ENCODE peak calls at places on chromosomes 5 and 9, in seven cellular contexts. Z, R, N, F, K, X and U are unnamed samples.
A peak's percentile ranks its signal among the peaks of the same experiment; 100 is the strongest.

GRCh38 chr5:173090626-173091025 is 34.5 kb downstream of the CREBRF start:
- DNase-seq in Z (no peak), R (no peak), N (no peak), F (no peak), K (no peak), X (no peak), U (no peak)

GRCh38 chr5:153749941-153750340 is 259.5 kb downstream of the GRIA1 start:
- DNase-seq in Z (no peak), R (no peak), N (no peak), F (no peak), K (no peak), X (no peak), U (no peak)

GRCh38 chr5:135319928-135320606 is 79.0 kb downstream of the MACROH2A1 start:
- DNase-seq in Z (no peak), R (no peak), N (no peak), F (no peak), K (no peak), X (peak; percentile 24), U (no peak)

GRCh38 chr9:98222885-98223640 is 30.6 kb upstream of the CORO2A start:
- DNase-seq in Z (peak; percentile 85), R (no peak), N (peak; percentile 95), F (no peak), K (peak; percentile 54), X (no peak), U (no peak)

GRCh38 chr5:106656821-106657220 is 1013.9 kb downstream of the EFNA5 start:
- DNase-seq in Z (no peak), R (no peak), N (no peak), F (no peak), K (no peak), X (no peak), U (no peak)

GRCh38 chr9:3941758-3942157 is 358.1 kb downstream of the GLIS3 start:
- DNase-seq in Z (no peak), R (no peak), N (no peak), F (no peak), K (no peak), X (no peak), U (no peak)

GRCh38 chr9:128026255-128027165 is 40.6 kb downstream of the NAIF1 start:
- DNase-seq in Z (no peak), R (no peak), N (no peak), F (no peak), K (no peak), X (no peak), U (peak; percentile 98)

GRCh38 chr5:151811593-151812321 is 40.0 kb downstream of the G3BP1 start:
- DNase-seq in Z (no peak), R (no peak), N (no peak), F (no peak), K (no peak), X (no peak), U (no peak)

GRCh38 chr9:110013064-110013463 is 194.9 kb downstream of the C9orf152 start:
- DNase-seq in Z (no peak), R (no peak), N (no peak), F (no peak), K (no peak), X (no peak), U (no peak)

GRCh38 chr9:20557890-20558608 is 64.2 kb downstream of the MLLT3 start:
- DNase-seq in Z (no peak), R (no peak), N (no peak), F (no peak), K (no peak), X (no peak), U (no peak)

GRCh38 chr5:62473209-62473608 is 60.6 kb downstream of the IPO11 start:
- DNase-seq in Z (peak; percentile 47), R (no peak), N (no peak), F (no peak), K (no peak), X (no peak), U (no peak)

GRCh38 chr5:14849516-14850294 is 21.9 kb downstream of the ANKH start:
- DNase-seq in Z (peak; percentile 52), R (no peak), N (no peak), F (no peak), K (no peak), X (no peak), U (no peak)

GRCh38 chr5:77719666-77720363 is 56.3 kb downstream of the TBCA start:
- DNase-seq in Z (no peak), R (no peak), N (no peak), F (no peak), K (no peak), X (no peak), U (no peak)

GRCh38 chr5:33367396-33367795 is 73.4 kb upstream of the TARS1 start:
- DNase-seq in Z (no peak), R (no peak), N (no peak), F (no peak), K (no peak), X (no peak), U (peak; percentile 15)

GRCh38 chr5:14727428-14727865 is 62.9 kb downstream of the OTULIN start:
- DNase-seq in Z (peak; percentile 92), R (peak; percentile 72), N (no peak), F (peak; percentile 87), K (peak; percentile 54), X (peak; percentile 89), U (peak; percentile 64)

GRCh38 chr9:68560131-68560844 is 19.6 kb upstream of the TMEM252 start:
- DNase-seq in Z (peak; percentile 36), R (peak; percentile 58), N (no peak), F (peak; percentile 76), K (peak; percentile 19), X (peak; percentile 83), U (peak; percentile 32)

GRCh38 chr9:86041331-86041741 is 58.0 kb downstream of the GOLM1 start:
- DNase-seq in Z (no peak), R (no peak), N (peak; percentile 41), F (no peak), K (no peak), X (no peak), U (no peak)
- H3K4me3 ChIP-seq in Z (no peak overlapping the region), R (no peak overlapping the region), N (no peak overlapping the region), F (no peak overlapping the region), K (no peak overlapping the region), X (no peak overlapping the region), U (no peak overlapping the region)

GRCh38 chr9:86903461-86904010 is 43.8 kb downstream of the GAS1 start:
- DNase-seq in Z (no peak), R (no peak), N (no peak), F (no peak), K (no peak), X (no peak), U (no peak)
- H3K4me3 ChIP-seq in Z (no peak overlapping the region), R (no peak overlapping the region), N (no peak overlapping the region), F (no peak overlapping the region), K (no peak overlapping the region), X (no peak overlapping the region), U (no peak overlapping the region)

GRCh38 chr5:54719384-54720306 is 202.1 kb downstream of the SNX18 start:
- DNase-seq in Z (peak; percentile 47), R (no peak), N (peak; percentile 75), F (no peak), K (no peak), X (peak; percentile 68), U (no peak)
- H3K4me3 ChIP-seq in Z (no peak overlapping the region), R (no peak overlapping the region), N (no peak overlapping the region), F (no peak overlapping the region), K (no peak overlapping the region), X (no peak overlapping the region), U (no peak overlapping the region)

DNA sequence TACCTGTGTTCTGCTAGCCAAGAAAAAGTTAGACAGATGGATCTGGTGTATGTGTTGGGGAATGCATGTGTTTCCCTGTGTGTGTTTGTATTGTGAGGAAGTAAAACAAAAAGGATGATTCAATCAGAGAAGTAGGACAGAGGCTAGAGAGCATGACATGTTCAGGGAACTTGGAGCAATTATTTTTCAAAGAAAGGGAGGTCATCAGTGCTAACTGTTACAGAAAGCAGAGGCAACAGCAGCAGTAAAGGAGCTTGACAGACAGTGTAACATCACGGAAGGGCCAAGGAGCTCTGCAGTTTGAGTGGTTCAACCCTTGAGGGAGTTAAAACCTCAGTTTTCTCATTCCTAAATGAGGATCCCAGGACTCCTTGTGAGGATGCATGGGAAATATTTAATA is 13.2 kb downstream of the SPINK1 start:
- DNase-seq in Z (peak; percentile 67), R (no peak), N (no peak), F (no peak), K (no peak), X (no peak), U (no peak)
- H3K4me3 ChIP-seq in Z (no peak overlapping the region), R (no peak overlapping the region), N (no peak overlapping the region), F (no peak overlapping the region), K (no peak overlapping the region), X (no peak overlapping the region), U (no peak overlapping the region)

DNA sequence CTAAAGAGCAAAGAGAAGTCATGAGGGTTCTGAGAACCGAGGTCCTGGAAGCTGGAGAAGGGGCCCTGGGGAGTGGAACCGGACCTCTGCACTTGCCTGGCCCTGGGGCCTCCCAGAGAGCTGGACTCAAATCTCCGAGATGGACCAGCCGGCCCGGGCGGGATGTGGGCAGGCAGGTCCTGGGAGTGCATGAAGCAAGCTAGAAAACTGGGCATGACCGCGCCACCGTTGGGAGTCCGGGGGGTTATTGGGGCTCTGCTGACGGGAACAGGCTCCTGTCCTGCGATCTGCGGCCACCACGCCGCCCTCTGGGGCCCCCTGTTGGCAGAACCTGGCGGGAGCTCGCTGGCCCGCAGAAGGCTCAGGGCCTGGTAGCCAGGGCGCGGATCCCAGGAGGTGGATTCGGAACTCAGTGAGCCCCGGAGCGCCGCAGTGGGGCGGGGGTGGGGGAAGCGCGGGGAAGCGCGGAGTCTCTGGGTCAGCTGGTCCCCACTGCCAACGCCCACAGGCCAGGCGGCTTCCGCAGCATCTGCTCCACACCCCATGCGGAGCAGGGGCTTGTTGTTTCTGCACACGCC is 150.6 kb downstream of the ERCC6L2 start:
- DNase-seq in Z (no peak), R (no peak), N (no peak), F (peak; percentile 71), K (no peak), X (peak; percentile 79), U (no peak)
- H3K4me3 ChIP-seq in Z (no peak overlapping the region), R (no peak overlapping the region), N (no peak overlapping the region), F (no peak overlapping the region), K (no peak overlapping the region), X (no peak overlapping the region), U (no peak overlapping the region)

GRCh38 chr5:51465165-51465564 is 81.9 kb downstream of the ISL1 start:
- DNase-seq in Z (peak; percentile 23), R (no peak), N (no peak), F (no peak), K (no peak), X (no peak), U (no peak)
- H3K4me3 ChIP-seq in Z (peak overlapping the region; percentile 49), R (no peak overlapping the region), N (no peak overlapping the region), F (no peak overlapping the region), K (no peak overlapping the region), X (no peak overlapping the region), U (no peak overlapping the region)

DNA sequence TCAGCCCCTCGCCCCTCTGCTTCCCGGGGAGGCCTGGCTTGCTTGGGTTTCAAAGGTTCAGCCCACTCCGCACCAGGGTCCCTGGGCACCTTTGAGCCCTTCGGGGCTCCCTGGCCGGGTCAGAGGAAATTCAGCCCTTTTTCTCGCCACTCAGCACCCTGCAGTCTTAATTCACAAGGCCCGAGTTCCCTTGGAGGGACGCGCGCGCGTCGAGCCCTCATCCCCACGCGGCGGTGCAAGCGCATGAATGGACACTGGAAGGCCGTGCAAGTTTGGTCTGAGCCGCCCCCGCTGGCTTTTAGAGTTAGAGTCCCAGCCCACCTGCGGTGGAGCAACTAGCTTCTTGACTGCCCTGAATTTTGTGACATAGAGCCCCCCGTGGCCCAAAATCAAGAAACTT is 4.5 kb downstream of the EBF1 start:
- DNase-seq in Z (no peak), R (no peak), N (no peak), F (no peak), K (no peak), X (peak; percentile 55), U (no peak)
- H3K4me3 ChIP-seq in Z (no peak overlapping the region), R (no peak overlapping the region), N (peak overlapping the region; percentile 4), F (peak overlapping the region; percentile 14), K (no peak overlapping the region), X (peak overlapping the region; percentile 23), U (no peak overlapping the region)